ENCODE peak calls at places on chromosome 12, in four cellular contexts. Y is NCI-H345, B is hepatocyte, N is nucleus accumbens. S is an unnamed sample.

GRCh38 chr12:48818831-48819590 is 715 bp downstream of the CACNB3 start:
- DNase-seq in Y (no peak), B (peak; percentile 28), N (no peak), S (peak; percentile 62)

GRCh38 chr12:119613319-119613936 is 19.9 kb downstream of the TMEM233 start:
- DNase-seq in Y (peak; percentile 79), B (peak; percentile 53), N (no peak), S (peak; percentile 96)

GRCh38 chr12:13530966-13531365 is 334.4 kb downstream of the EMP1 start:
- DNase-seq in Y (peak; percentile 43), B (no peak), N (no peak), S (peak; percentile 41)

GRCh38 chr12:53048033-53048779 is 1.7 kb upstream of the TNS2 start:
- DNase-seq in Y (peak; percentile 11), B (peak; percentile 55), N (peak; percentile 75), S (peak; percentile 83)

GRCh38 chr12:131044760-131045381 is 91.2 kb downstream of the ADGRD1 start:
- DNase-seq in Y (no peak), B (no peak), N (no peak), S (no peak)

GRCh38 chr12:6355491-6356373 is 13.9 kb upstream of the TNFRSF1A start:
- DNase-seq in Y (no peak), B (no peak), N (no peak), S (peak; percentile 53)

GRCh38 chr12:86660488-86661171 is 404.4 kb upstream of the MGAT4C start:
- DNase-seq in Y (peak; percentile 3), B (no peak), N (no peak), S (peak; percentile 76)

GRCh38 chr12:84506317-84506716 is 406.3 kb downstream of the SLC6A15 start:
- DNase-seq in Y (no peak), B (no peak), N (no peak), S (no peak)

GRCh38 chr12:1630081-1630826 is 1.2 kb downstream of the WNT5B start:
- DNase-seq in Y (peak; percentile 58), B (peak; percentile 65), N (peak; percentile 34), S (peak; percentile 85)

GRCh38 chr12:108575199-108575912 is 13.0 kb downstream of the ISCU start:
- DNase-seq in Y (no peak), B (no peak), N (no peak), S (no peak)

GRCh38 chr12:96015672-96016071 is 19.5 kb upstream of the HAL start:
- DNase-seq in Y (no peak), B (no peak), N (no peak), S (peak; percentile 68)

GRCh38 chr12:125239563-125239962 is 174.3 kb downstream of the AACS start:
- DNase-seq in Y (no peak), B (no peak), N (no peak), S (no peak)

GRCh38 chr12:67889935-67890334 is 99.3 kb upstream of the IFNG-AS1 start:
- DNase-seq in Y (no peak), B (peak; percentile 39), N (no peak), S (no peak)

GRCh38 chr12:52225752-52226151 is 7.3 kb upstream of the KRT7 start:
- DNase-seq in Y (no peak), B (no peak), N (no peak), S (no peak)

GRCh38 chr12:131452444-131452860 is 258.4 kb upstream of the SFSWAP start:
- DNase-seq in Y (no peak), B (peak; percentile 63), N (no peak), S (peak; percentile 48)

GRCh38 chr12:132268674-132269073 is 60.7 kb downstream of the GALNT9 start:
- DNase-seq in Y (no peak), B (no peak), N (no peak), S (no peak)

GRCh38 chr12:125330645-125331341 is 265.6 kb downstream of the AACS start:
- DNase-seq in Y (peak; percentile 24), B (peak; percentile 77), N (peak; percentile 80), S (peak; percentile 23)

GRCh38 chr12:107884769-107885694 is 110.5 kb downstream of the ASCL4 start:
- DNase-seq in Y (peak; percentile 53), B (peak; percentile 87), N (peak; percentile 22), S (peak; percentile 79)

GRCh38 chr12:53299454-53300180 is at the start of gene MYG1:
- DNase-seq in Y (peak; percentile 92), B (peak; percentile 94), N (peak; percentile 88), S (peak; percentile 98)

GRCh38 chr12:102503871-102504270 is 23.5 kb upstream of the IGF1 start:
- DNase-seq in Y (no peak), B (no peak), N (no peak), S (no peak)

GRCh38 chr12:119479121-119479561 is 114.4 kb upstream of the TMEM233 start:
- DNase-seq in Y (peak; percentile 15), B (no peak), N (peak; percentile 6), S (no peak)

GRCh38 chr12:63353559-63353958 is 202.6 kb upstream of the AVPR1A start:
- DNase-seq in Y (peak; percentile 31), B (no peak), N (no peak), S (peak; percentile 85)

GRCh38 chr12:53995311-53996187 is 4.4 kb upstream of the HOXC9 start:
- DNase-seq in Y (no peak), B (peak; percentile 71), N (no peak), S (peak; percentile 33)

GRCh38 chr12:110312581-110313360 is 31.7 kb downstream of the ATP2A2 start:
- DNase-seq in Y (no peak), B (no peak), N (no peak), S (peak; percentile 27)

GRCh38 chr12:50078281-50078680 is 6.9 kb upstream of the SMARCD1 start:
- DNase-seq in Y (no peak), B (no peak), N (no peak), S (no peak)

GRCh38 chr12:53569174-53569557 is 57.0 kb downstream of the ATF7 start:
- DNase-seq in Y (no peak), B (no peak), N (no peak), S (peak; percentile 20)

GRCh38 chr12:44052554-44052953 is 216.7 kb downstream of the TMEM117 start:
- DNase-seq in Y (no peak), B (no peak), N (no peak), S (no peak)

GRCh38 chr12:1234073-1234472 is 243.1 kb downstream of the ERC1 start:
- DNase-seq in Y (no peak), B (no peak), N (no peak), S (peak; percentile 72)

GRCh38 chr12:1305063-1305434 is 289.3 kb downstream of the FBXL14 start:
- DNase-seq in Y (no peak), B (no peak), N (no peak), S (no peak)

GRCh38 chr12:64893961-64894360 is 69.5 kb downstream of the TBC1D30 start:
- DNase-seq in Y (no peak), B (peak; percentile 26), N (no peak), S (no peak)

GRCh38 chr12:10301103-10301502 is 6.6 kb upstream of the KLRD1 start:
- DNase-seq in Y (no peak), B (no peak), N (no peak), S (no peak)

GRCh38 chr12:94100254-94100653 is 48.1 kb upstream of the PLXNC1 start:
- DNase-seq in Y (peak; percentile 5), B (peak; percentile 53), N (no peak), S (no peak)

GRCh38 chr12:4133029-4133428 is 140.5 kb upstream of the CCND2 start:
- DNase-seq in Y (no peak), B (no peak), N (no peak), S (no peak)

GRCh38 chr12:86551146-86551571 is 295.0 kb upstream of the MGAT4C start:
- DNase-seq in Y (no peak), B (no peak), N (no peak), S (no peak)

GRCh38 chr12:107027304-107028053 is 40.5 kb upstream of the MTERF2 start:
- DNase-seq in Y (no peak), B (peak; percentile 83), N (no peak), S (peak; percentile 99)

GRCh38 chr12:82425241-82425640 is 66.9 kb downstream of the METTL25 start:
- DNase-seq in Y (no peak), B (no peak), N (no peak), S (no peak)

GRCh38 chr12:55687746-55688145 is 20.0 kb downstream of the ITGA7 start:
- DNase-seq in Y (no peak), B (no peak), N (no peak), S (no peak)

GRCh38 chr12:57240069-57240921 is 10.7 kb downstream of the STAC3 start:
- DNase-seq in Y (peak; percentile 84), B (peak; percentile 85), N (peak; percentile 58), S (peak; percentile 97)

GRCh38 chr12:88578274-88578673 is 2.0 kb downstream of the KITLG start:
- DNase-seq in Y (no peak), B (no peak), N (no peak), S (no peak)

GRCh38 chr12:64781374-64782029 is 22.3 kb upstream of the GNS start:
- DNase-seq in Y (peak; percentile 62), B (no peak), N (no peak), S (peak; percentile 79)

S was measured in DMS53.